ENCODE peak calls at places on chromosomes 16 and 17, in nine cellular contexts. W is HCT116, O is transverse colon, D is stomach, L is GM23338, J is Panc1, P is esophagus muscularis mucosa, F is GM12878, B is H1. U is an unnamed sample. For H3K36me3, the result is how much of the 10 kb centered on the place peaks cover.

GRCh38 chr16:81035975-81036750 is 521 bp downstream of the ATMIN start:
- DNase-seq in W (no peak), O (peak), D (peak), L (peak), J (no peak), P (no peak), F (no peak), B (peak), U (peak)

GRCh38 chr17:76709077-76709950 is 1.5 kb downstream of the MXRA7 start:
- DNase-seq in W (no peak), O (peak), D (peak), L (peak), J (no peak), P (peak), F (no peak), B (peak), U (peak)

GRCh38 chr17:50382931-50383330 is 9.9 kb downstream of the EME1 start:
- DNase-seq in W (no peak), O (no peak), D (no peak), L (no peak), J (no peak), P (no peak), F (no peak), B (no peak), U (no peak)

GRCh38 chr16:50245417-50246298 is 20.7 kb upstream of the ADCY7 start:
- DNase-seq in W (peak), O (peak), D (peak), L (peak), J (no peak), P (no peak), F (no peak), B (no peak), U (no peak)

GRCh38 chr16:49708491-49708890 is 147.4 kb downstream of the ZNF423 start:
- DNase-seq in W (no peak), O (no peak), D (no peak), L (no peak), J (no peak), P (no peak), F (no peak), B (no peak), U (no peak)

GRCh38 chr17:19383681-19384470 is 3.1 kb downstream of the MFAP4 start:
- DNase-seq in W (no peak), O (no peak), D (no peak), L (no peak), J (no peak), P (no peak), F (no peak), B (no peak), U (no peak)

GRCh38 chr17:48457080-48457836 is 27.2 kb upstream of the SKAP1 start:
- DNase-seq in W (peak), O (peak), D (peak), L (peak), J (no peak), P (no peak), F (no peak), B (peak), U (peak)

GRCh38 chr16:79605999-79606398 is 5.5 kb upstream of the MAF start:
- DNase-seq in W (no peak), O (no peak), D (no peak), L (peak), J (no peak), P (no peak), F (no peak), B (no peak), U (no peak)

GRCh38 chr16:2816751-2817495 is at the start of gene PRSS21:
- DNase-seq in W (no peak), O (peak), D (no peak), L (peak), J (no peak), P (no peak), F (no peak), B (peak), U (no peak)

GRCh38 chr17:32461853-32462617 is 17.7 kb downstream of the PSMD11 start:
- DNase-seq in W (peak), O (peak), D (peak), L (peak), J (no peak), P (no peak), F (no peak), B (peak), U (no peak)

GRCh38 chr17:74454197-74455024 is 12.0 kb upstream of the CD300A start:
- DNase-seq in W (peak), O (peak), D (no peak), L (peak), J (no peak), P (peak), F (no peak), B (peak), U (peak)

GRCh38 chr16:15975172-15975571 is 25.8 kb downstream of the ABCC1 start:
- DNase-seq in W (no peak), O (no peak), D (no peak), L (no peak), J (no peak), P (no peak), F (no peak), B (no peak), U (no peak)

GRCh38 chr17:73620414-73620813 is 23.8 kb downstream of the SDK2 start:
- DNase-seq in W (no peak), O (no peak), D (no peak), L (no peak), J (no peak), P (no peak), F (no peak), B (no peak), U (no peak)

GRCh38 chr16:86090461-86091170 is 191.7 kb downstream of the IRF8 start:
- DNase-seq in W (no peak), O (no peak), D (no peak), L (no peak), J (no peak), P (no peak), F (no peak), B (no peak), U (no peak)

GRCh38 chr17:49722066-49722465 is 14.3 kb upstream of the SLC35B1 start:
- DNase-seq in W (no peak), O (no peak), D (no peak), L (no peak), J (no peak), P (no peak), F (no peak), B (no peak), U (no peak)

GRCh38 chr17:61926831-61927210 is 961 bp downstream of the INTS2 start:
- DNase-seq in W (no peak), O (no peak), D (no peak), L (no peak), J (no peak), P (no peak), F (no peak), B (no peak), U (no peak)

GRCh38 chr17:61928101-61928436 is 287 bp upstream of the INTS2 start:
- DNase-seq in W (no peak), O (no peak), D (no peak), L (no peak), J (no peak), P (no peak), F (no peak), B (no peak), U (no peak)

DNA sequence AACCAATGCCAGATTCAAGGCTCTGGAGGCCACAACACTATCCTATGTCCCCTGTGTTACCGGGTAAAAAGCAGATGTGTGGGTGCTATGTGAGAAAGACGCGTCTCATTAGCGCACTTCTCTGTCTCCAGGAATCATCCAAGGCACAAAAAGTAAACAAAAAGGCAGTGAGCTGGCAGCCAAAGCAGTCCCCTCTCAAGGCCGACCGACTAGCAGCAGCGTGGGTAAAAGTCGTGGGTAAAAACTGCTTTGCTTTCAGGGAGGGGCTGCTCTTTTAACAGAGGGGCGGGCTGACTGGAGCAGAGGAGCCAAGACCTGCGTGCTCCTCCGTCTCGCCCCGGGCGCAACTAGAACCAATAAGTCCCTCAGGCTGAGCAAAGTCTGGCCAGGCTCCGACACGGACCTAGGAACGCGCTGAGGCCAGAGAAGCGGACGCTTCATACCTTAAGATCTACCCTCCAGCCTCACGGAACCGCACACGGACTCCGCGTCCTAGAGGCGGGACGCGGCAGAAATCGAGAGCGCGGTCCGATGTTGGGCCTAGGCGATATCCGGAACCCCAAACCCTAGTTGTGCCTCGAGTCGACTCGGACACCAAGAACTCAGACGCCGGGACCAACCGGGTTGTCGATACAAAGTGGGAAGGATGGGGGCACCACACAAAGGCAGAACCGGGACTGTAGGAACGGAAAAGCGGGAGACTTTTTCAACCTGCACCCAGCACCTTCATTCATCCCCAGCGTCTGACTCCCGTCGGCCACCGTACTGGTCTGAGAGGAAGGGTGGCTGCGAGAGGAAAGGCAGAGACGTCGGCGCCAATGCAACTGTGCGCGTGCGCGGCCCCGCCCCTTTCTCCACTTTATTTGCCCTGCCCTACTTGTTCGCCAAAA is at the start of gene INTS2:
- DNase-seq in W (peak), O (peak), D (peak), L (peak), J (peak), P (peak), F (peak), B (peak), U (peak)
- TF ChIP-seq POLR2AphosphoS5 in W (peak), O (peak), D (peak), L (peak), J (peak), P (peak), F (peak), B (peak), U (peak)

GRCh38 chr16:90031931-90032663 is 12.8 kb upstream of the DBNDD1 start:
- DNase-seq in W (no peak), O (no peak), D (no peak), L (no peak), J (no peak), P (no peak), F (no peak), B (no peak), U (no peak)

GRCh38 chr16:90034504-90034903 is 15.2 kb upstream of the DBNDD1 start:
- DNase-seq in W (no peak), O (no peak), D (no peak), L (no peak), J (no peak), P (no peak), F (no peak), B (no peak), U (no peak)

GRCh38 chr16:90032664-90033346 is 13.5 kb upstream of the DBNDD1 start:
- DNase-seq in W (no peak), O (no peak), D (no peak), L (no peak), J (no peak), P (no peak), F (no peak), B (no peak), U (no peak)

GRCh38 chr16:90037202-90037765 is 18.0 kb upstream of the DBNDD1 start:
- DNase-seq in W (no peak), O (no peak), D (no peak), L (no peak), J (no peak), P (no peak), F (no peak), B (no peak), U (no peak)

GRCh38 chr16:90035902-90036301 is 16.6 kb upstream of the DBNDD1 start:
- DNase-seq in W (no peak), O (no peak), D (no peak), L (peak), J (no peak), P (no peak), F (no peak), B (no peak), U (no peak)
- H3K36me3 ChIP-seq in W (half or more), O (under half), D (half or more), L (under half), J (under half), P (half or more), F (under half), B (under half), U (under half)

DNA sequence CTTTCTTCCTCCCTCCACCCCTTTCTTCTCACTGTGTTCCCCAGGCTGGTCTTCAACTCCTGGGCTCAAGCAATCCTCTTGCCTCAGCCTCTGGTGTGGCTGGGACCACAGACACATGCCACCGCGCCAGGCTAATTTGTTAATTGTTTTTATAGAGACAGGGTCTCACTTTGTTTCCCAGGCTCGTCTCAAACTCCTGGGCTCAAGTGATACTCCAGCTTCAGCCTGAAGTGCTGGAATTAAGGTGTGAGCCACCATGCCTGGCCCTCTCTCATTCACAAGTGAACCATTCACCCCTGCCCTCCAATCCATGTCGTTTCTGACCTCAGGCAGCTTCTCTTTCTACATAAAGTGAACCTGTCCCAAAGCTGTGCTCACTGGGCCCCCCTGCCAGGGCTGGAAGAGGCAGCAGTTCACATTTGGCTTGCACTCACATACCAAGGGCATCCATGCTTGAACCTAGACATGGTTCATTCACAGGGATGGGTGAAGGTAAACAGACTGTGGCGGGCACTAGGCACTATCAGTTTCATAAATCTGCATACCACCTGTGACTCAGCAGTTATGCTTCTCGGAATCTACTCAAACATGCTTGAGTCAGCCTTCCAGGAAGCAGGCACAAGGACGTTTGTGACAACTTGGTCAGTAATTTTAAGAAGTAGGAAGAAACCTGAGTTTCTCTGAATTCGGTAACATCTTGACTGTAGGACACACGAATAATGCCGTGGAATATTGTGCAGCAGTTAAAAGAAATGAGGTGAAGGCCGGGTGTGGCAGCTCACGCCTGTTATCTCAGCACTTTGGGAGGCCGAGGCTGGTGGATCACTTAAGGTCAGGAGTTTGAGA is 6.0 kb upstream of the RNF213 start:
- DNase-seq in W (peak), O (peak), D (peak), L (no peak), J (peak), P (no peak), F (peak), B (no peak), U (peak)
- TF ChIP-seq POLR2AphosphoS5 in W (peak), O (peak), D (peak), L (no peak), J (peak), P (peak), F (no peak), B (no peak), U (peak)

GRCh38 chr17:38851434-38851833 is 2.1 kb downstream of the RPL23 start:
- DNase-seq in W (no peak), O (no peak), D (no peak), L (no peak), J (no peak), P (no peak), F (no peak), B (no peak), U (no peak)
- H3K36me3 ChIP-seq in W (under half), O (under half), D (half or more), L (half or more), J (under half), P (half or more), F (under half), B (half or more), U (under half)

DNA sequence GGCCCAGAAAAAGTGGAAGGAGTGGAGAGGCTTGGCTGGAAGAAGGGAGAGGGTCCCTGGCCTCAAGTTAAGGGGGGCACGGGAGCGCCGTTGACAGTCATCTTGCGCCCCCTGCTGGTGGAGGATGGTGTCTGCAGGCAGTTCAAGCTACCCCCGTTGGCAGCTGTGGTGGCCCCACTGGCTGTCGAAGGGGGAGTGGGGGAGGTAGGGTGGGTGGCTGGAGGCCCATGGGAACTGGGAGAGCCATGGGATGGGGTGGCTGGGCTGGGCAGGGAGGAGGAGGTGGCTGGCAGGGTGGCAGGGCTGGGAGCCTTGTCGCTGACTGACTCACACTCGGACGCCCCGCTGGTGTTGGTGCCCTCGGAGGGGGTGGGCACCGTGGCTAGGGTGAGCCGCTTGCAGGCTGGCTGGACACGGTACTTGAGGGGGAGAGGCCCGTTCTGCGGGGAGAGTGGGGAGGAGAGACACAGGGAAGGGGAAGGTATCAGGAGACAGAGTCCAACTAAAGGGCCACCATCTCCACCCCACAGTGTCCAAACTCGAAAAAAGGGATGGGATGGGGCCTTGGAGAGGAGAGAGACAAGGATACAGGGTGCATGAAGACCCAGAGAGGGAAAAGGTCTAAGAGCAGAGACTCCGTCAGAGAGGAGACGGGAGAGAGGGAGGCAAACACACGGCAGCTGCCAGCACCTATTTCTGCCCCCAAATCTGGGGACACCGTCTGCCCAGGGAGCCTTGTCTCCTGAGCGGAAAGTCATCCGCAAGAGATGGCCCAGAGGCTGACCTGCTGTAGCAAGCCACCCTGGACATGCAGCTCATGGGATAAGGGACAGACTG is 5.2 kb downstream of the CISD3 start:
- DNase-seq in W (no peak), O (peak), D (peak), L (peak), J (no peak), P (no peak), F (no peak), B (peak), U (no peak)
- TF ChIP-seq POLR2AphosphoS5 in W (peak), O (peak), D (peak), L (no peak), J (no peak), P (no peak), F (no peak), B (peak), U (no peak)

DNA sequence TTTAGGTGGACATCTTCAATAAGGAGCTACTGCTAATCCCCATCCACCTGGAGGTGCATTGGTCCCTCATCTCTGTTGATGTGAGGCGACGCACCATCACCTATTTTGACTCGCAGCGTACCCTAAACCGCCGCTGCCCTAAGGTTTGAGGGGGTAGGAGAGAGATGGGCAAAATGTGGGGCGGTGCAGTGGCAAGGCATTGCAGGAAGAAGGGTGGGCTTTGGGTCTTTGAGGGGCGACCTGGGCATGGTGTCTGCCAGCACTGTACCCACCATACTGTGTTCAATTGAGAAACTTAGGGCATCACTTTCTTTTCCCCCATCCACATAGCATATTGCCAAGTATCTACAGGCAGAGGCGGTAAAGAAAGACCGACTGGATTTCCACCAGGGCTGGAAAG is 8.6 kb downstream of the SENP3 start:
- DNase-seq in W (no peak), O (no peak), D (no peak), L (no peak), J (no peak), P (no peak), F (no peak), B (no peak), U (no peak)
- H3K36me3 ChIP-seq in W (under half), O (under half), D (half or more), L (under half), J (under half), P (half or more), F (under half), B (half or more), U (under half)

GRCh38 chr16:56683424-56684162 is 1.3 kb downstream of the MT1X start:
- DNase-seq in W (no peak), O (no peak), D (no peak), L (peak), J (no peak), P (no peak), F (no peak), B (no peak), U (no peak)
- TF ChIP-seq POLR2AphosphoS5 in W (no peak), O (no peak), D (no peak), L (no peak), J (no peak), P (no peak), F (no peak), B (no peak), U (no peak)

DNA sequence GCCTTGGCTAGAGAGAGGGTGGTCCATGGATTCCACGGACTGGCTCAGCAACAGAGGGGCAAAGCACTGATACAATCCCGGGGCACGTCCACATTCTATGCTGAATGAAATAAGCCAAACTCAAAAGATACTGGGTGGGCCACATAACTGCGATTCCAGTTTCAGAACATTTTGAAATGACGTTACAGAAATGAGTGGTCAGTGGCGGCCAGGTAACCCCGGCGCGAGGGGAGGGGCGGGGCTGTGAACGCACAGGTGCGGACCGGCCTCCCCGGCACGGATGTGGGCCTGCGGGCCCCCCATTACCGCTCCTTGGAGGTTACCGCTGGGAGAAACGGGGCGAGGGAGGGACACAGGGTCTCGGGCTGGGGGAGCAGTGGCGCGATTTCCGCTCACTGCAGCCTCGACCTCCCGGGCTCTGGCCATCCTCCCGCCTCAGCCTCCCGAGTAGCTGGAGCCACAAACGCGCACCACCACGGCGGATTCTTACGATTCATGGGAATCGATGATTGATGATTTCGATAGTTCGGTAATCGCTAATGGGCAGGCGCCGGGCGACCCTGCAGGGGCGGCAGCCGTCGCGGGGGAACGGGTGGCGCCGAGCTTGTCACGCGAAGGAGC is 559 bp downstream of the MVD start:
- DNase-seq in W (no peak), O (peak), D (no peak), L (peak), J (no peak), P (no peak), F (no peak), B (no peak), U (no peak)
- H3K36me3 ChIP-seq in W (under half), O (under half), D (under half), L (under half), J (under half), P (under half), F (under half), B (under half), U (under half)

U was measured in prostate gland.